ENCODE peak calls at places on chromosomes 5 and 9, in ten cellular contexts. Y, L, J, O, D, P, R, E, F and X are unnamed samples.

GRCh38 chr9:124615100-124615742 is 108.0 kb upstream of the NR5A1 start:
- DNase-seq in Y (no peak), L (no peak), J (no peak), O (no peak), D (no peak), P (no peak), R (no peak), E (no peak), F (no peak), X (no peak)

GRCh38 chr5:96714951-96715451 is 52.8 kb downstream of the CAST start:
- DNase-seq in Y (peak), L (no peak), J (peak), O (peak), D (peak), P (no peak), R (peak), E (peak), F (no peak), X (peak)

GRCh38 chr5:115541586-115541985 is 3.0 kb downstream of the FEM1C start:
- DNase-seq in Y (no peak), L (no peak), J (no peak), O (no peak), D (peak), P (no peak), R (no peak), E (no peak), F (no peak), X (no peak)

GRCh38 chr9:133421615-133422542 is at the start of gene ADAMTS13:
- DNase-seq in Y (no peak), L (no peak), J (no peak), O (no peak), D (peak), P (no peak), R (no peak), E (no peak), F (no peak), X (no peak)

GRCh38 chr9:36148652-36149051 is 12.1 kb downstream of the GLIPR2 start:
- DNase-seq in Y (no peak), L (peak), J (peak), O (peak), D (peak), P (peak), R (peak), E (peak), F (no peak), X (peak)

GRCh38 chr9:69027355-69028097 is 8.0 kb upstream of the FXN start:
- DNase-seq in Y (peak), L (no peak), J (no peak), O (peak), D (peak), P (no peak), R (peak), E (peak), F (no peak), X (no peak)

GRCh38 chr9:124078641-124079040 is 67.1 kb downstream of the LHX2 start:
- DNase-seq in Y (peak), L (no peak), J (no peak), O (no peak), D (peak), P (no peak), R (no peak), E (peak), F (no peak), X (no peak)

GRCh38 chr5:149782900-149783586 is 52.9 kb downstream of the PPARGC1B start:
- DNase-seq in Y (no peak), L (no peak), J (no peak), O (no peak), D (no peak), P (no peak), R (no peak), E (no peak), F (no peak), X (no peak)

GRCh38 chr5:74895906-74896305 is 29.7 kb upstream of the FAM169A start:
- DNase-seq in Y (no peak), L (no peak), J (peak), O (peak), D (peak), P (no peak), R (peak), E (peak), F (peak), X (peak)

GRCh38 chr9:138072897-138073296 is 195.3 kb downstream of the CACNA1B start:
- DNase-seq in Y (no peak), L (peak), J (no peak), O (no peak), D (no peak), P (peak), R (no peak), E (no peak), F (no peak), X (no peak)

GRCh38 chr9:35733109-35733541 is 659 bp downstream of the CREB3 start:
- DNase-seq in Y (no peak), L (no peak), J (peak), O (no peak), D (peak), P (no peak), R (peak), E (peak), F (peak), X (no peak)

GRCh38 chr9:115413304-115413703 is 295.3 kb upstream of the TNC start:
- DNase-seq in Y (no peak), L (no peak), J (no peak), O (no peak), D (no peak), P (no peak), R (no peak), E (no peak), F (no peak), X (no peak)

GRCh38 chr5:32984851-32985250 is 273.7 kb downstream of the NPR3 start:
- DNase-seq in Y (no peak), L (no peak), J (no peak), O (no peak), D (peak), P (no peak), R (peak), E (peak), F (no peak), X (no peak)

GRCh38 chr5:93088997-93089396 is 492.0 kb downstream of the NR2F1-AS1 start:
- DNase-seq in Y (no peak), L (no peak), J (no peak), O (no peak), D (no peak), P (no peak), R (no peak), E (no peak), F (no peak), X (no peak)

GRCh38 chr5:178469975-178470692 is 120.1 kb downstream of the COL23A1 start:
- DNase-seq in Y (no peak), L (no peak), J (no peak), O (no peak), D (no peak), P (peak), R (no peak), E (no peak), F (no peak), X (no peak)

GRCh38 chr9:107750741-107751521 is 261.4 kb upstream of the KLF4 start:
- DNase-seq in Y (peak), L (no peak), J (peak), O (peak), D (peak), P (peak), R (peak), E (peak), F (peak), X (peak)

GRCh38 chr5:138466058-138466899 is 1.0 kb downstream of the EGR1 start:
- DNase-seq in Y (no peak), L (peak), J (no peak), O (peak), D (peak), P (no peak), R (no peak), E (no peak), F (no peak), X (no peak)

GRCh38 chr9:91820949-91821880 is 128.8 kb downstream of the ROR2 start:
- DNase-seq in Y (no peak), L (peak), J (no peak), O (no peak), D (no peak), P (no peak), R (no peak), E (peak), F (no peak), X (no peak)

GRCh38 chr5:144864113-144864512 is 693.4 kb downstream of the KCTD16 start:
- DNase-seq in Y (no peak), L (no peak), J (no peak), O (no peak), D (no peak), P (no peak), R (no peak), E (no peak), F (no peak), X (peak)

GRCh38 chr5:168802337-168802736 is 223.2 kb upstream of the PANK3 start:
- DNase-seq in Y (no peak), L (no peak), J (no peak), O (no peak), D (no peak), P (no peak), R (no peak), E (no peak), F (no peak), X (no peak)

GRCh38 chr9:117145811-117146490 is 268.9 kb downstream of the ASTN2 start:
- DNase-seq in Y (no peak), L (no peak), J (no peak), O (no peak), D (no peak), P (no peak), R (no peak), E (no peak), F (no peak), X (no peak)

GRCh38 chr5:61919920-61920319 is 386.1 kb upstream of the KIF2A start:
- DNase-seq in Y (no peak), L (no peak), J (no peak), O (no peak), D (no peak), P (peak), R (no peak), E (peak), F (no peak), X (no peak)

GRCh38 chr9:16282216-16282615 is 588.3 kb downstream of the BNC2 start:
- DNase-seq in Y (no peak), L (no peak), J (peak), O (no peak), D (peak), P (no peak), R (no peak), E (no peak), F (no peak), X (no peak)

GRCh38 chr5:160970605-160971191 is 118.7 kb upstream of the ATP10B start:
- DNase-seq in Y (no peak), L (no peak), J (no peak), O (no peak), D (no peak), P (no peak), R (no peak), E (peak), F (no peak), X (peak)

GRCh38 chr5:14745753-14746152 is 81.2 kb downstream of the OTULIN start:
- DNase-seq in Y (no peak), L (peak), J (no peak), O (no peak), D (no peak), P (no peak), R (no peak), E (no peak), F (no peak), X (no peak)

GRCh38 chr5:95281211-95281610 is 3.7 kb downstream of the MCTP1 start:
- DNase-seq in Y (no peak), L (no peak), J (no peak), O (no peak), D (no peak), P (no peak), R (peak), E (peak), F (no peak), X (peak)

GRCh38 chr5:20286512-20286911 is 298.5 kb upstream of the CDH18 start:
- DNase-seq in Y (peak), L (no peak), J (no peak), O (no peak), D (peak), P (no peak), R (no peak), E (peak), F (peak), X (no peak)

GRCh38 chr5:180799194-180799593 is 3.4 kb downstream of the MGAT1 start:
- DNase-seq in Y (no peak), L (no peak), J (peak), O (no peak), D (no peak), P (peak), R (no peak), E (no peak), F (no peak), X (no peak)
- TF ChIP-seq CTCF in Y (peak), L (no peak), J (peak), O (no peak), D (peak), P (peak), R (peak), E (peak), F (no peak), X (peak)

GRCh38 chr5:154485092-154485491 is 7.1 kb upstream of the HAND1 start:
- DNase-seq in Y (no peak), L (no peak), J (no peak), O (no peak), D (no peak), P (no peak), R (no peak), E (no peak), F (no peak), X (no peak)
- H3K4me3 ChIP-seq in Y (no peak), L (no peak), J (no peak), O (no peak), D (no peak), P (no peak), R (no peak), E (no peak), F (no peak), X (no peak)

DNA sequence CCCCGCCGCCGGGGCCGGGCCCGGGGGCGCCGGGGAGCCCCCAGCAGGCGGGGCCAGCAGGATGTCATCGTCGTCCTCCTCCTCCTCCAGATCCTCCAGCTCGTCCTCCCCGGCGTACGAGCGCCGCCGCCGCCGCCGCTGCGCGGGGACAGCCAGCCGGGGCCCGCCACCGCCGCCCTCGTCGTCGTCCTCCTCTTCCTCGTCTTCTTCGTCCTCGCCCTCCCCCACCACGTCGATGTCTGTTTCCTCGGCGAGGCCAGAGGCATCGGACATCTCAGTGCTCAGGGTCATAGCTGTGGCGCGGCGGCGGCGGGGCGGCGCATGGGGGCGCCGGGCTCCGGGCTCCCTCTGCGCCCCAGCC is 525 bp downstream of the FOXD1 start:
- DNase-seq in Y (no peak), L (peak), J (no peak), O (no peak), D (no peak), P (peak), R (no peak), E (peak), F (no peak), X (no peak)
- TF ChIP-seq CTCF in Y (peak), L (no peak), J (no peak), O (no peak), D (no peak), P (no peak), R (no peak), E (no peak), F (peak), X (no peak)

DNA sequence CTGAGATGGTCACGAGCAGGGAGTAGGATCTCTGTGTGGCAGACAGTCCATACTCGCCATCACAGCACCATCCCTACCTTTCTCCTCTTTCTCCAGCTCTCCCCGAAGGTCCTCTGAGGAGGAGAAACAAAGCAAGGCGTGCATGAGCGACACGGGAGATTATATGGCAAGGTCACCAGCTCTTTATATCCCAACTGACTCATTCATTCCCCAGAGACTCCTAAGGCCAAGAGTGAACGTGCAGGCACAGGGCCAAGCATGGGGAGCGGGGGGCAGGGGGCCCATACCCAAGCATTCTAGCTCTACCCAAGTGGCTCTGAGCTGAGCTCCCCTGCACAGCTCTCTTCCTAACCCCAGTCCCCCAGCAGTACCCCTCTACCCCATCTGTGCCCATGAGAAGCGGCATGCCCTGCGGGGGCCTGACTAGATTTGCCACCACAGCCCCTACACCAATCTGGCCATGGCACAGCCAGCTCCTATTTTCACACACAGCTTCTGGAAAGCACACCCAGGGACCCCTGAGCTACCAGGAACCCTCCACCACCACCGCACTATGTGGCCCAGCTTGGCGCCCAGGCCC is 6.8 kb downstream of the TRIM7 start:
- DNase-seq in Y (no peak), L (peak), J (no peak), O (no peak), D (no peak), P (no peak), R (no peak), E (no peak), F (no peak), X (no peak)
- H3K4me3 ChIP-seq in Y (no peak), L (no peak), J (no peak), O (no peak), D (no peak), P (no peak), R (no peak), E (no peak), F (no peak), X (no peak)

GRCh38 chr5:132389051-132389331 is 19.5 kb downstream of the SLC22A5 start:
- DNase-seq in Y (no peak), L (no peak), J (no peak), O (no peak), D (no peak), P (no peak), R (no peak), E (no peak), F (no peak), X (no peak)

GRCh38 chr5:132386644-132387286 is 17.3 kb downstream of the SLC22A5 start:
- DNase-seq in Y (no peak), L (peak), J (peak), O (peak), D (peak), P (peak), R (peak), E (peak), F (no peak), X (no peak)

GRCh38 chr5:132388244-132389050 is 18.9 kb downstream of the SLC22A5 start:
- DNase-seq in Y (no peak), L (no peak), J (peak), O (no peak), D (peak), P (no peak), R (no peak), E (no peak), F (no peak), X (no peak)

GRCh38 chr5:132389453-132390286 is 20.2 kb downstream of the SLC22A5 start:
- DNase-seq in Y (peak), L (no peak), J (peak), O (no peak), D (peak), P (peak), R (peak), E (peak), F (peak), X (peak)

GRCh38 chr5:132387649-132388117 is 18.2 kb downstream of the SLC22A5 start:
- DNase-seq in Y (no peak), L (no peak), J (peak), O (peak), D (peak), P (peak), R (peak), E (peak), F (peak), X (peak)
- TF ChIP-seq CTCF in Y (no peak), L (no peak), J (no peak), O (no peak), D (no peak), P (no peak), R (no peak), E (no peak), F (no peak), X (no peak)

GRCh38 chr5:110727025-110727314 is 499 bp upstream of the TMEM232 start:
- DNase-seq in Y (no peak), L (no peak), J (no peak), O (no peak), D (no peak), P (no peak), R (no peak), E (peak), F (no peak), X (no peak)

DNA sequence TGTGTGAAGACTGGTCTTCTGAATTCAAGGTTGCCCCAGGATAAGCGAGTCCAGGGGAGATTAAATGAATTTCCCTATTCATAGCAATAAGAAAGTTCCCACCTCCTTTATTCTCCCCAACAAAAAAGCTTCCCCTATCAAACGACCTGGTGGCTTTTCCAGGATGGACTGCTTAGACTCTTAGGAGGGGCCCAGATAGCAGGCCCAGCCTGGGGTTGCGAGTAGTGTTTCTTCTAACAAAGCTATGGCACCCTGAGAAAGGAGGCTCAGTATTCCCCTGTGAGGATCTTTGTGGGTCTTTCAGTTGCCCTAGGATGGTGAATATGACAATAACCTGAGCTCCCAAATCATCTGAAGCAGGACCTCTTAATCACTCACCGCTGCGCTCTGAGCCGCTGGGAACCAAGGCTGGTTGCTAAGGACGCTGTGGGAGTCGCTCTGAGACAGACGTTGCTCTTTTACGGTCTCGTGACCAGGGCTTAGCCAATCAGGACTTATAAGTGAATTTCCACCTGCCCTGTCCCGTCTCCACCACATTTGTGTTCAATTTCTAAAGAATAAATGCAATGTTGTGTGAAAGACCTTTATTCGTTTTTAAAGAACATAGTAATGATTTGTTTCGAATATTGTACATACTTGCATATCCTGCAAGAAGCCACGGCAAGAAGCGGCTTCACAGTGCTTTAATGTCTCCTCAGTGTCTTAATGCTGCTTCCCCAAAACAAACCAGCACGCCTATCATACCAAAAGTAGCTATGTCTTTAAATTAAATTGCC is at the start of gene TMEM232:
- DNase-seq in Y (peak), L (peak), J (peak), O (no peak), D (peak), P (peak), R (peak), E (peak), F (peak), X (peak)
- H3K4me3 ChIP-seq in Y (peak), L (peak), J (peak), O (peak), D (peak), P (peak), R (peak), E (no peak), F (peak), X (peak)

GRCh38 chr9:125889122-125889523 is 141.9 kb downstream of the PBX3 start:
- DNase-seq in Y (no peak), L (peak), J (peak), O (no peak), D (peak), P (no peak), R (peak), E (peak), F (no peak), X (no peak)

GRCh38 chr9:125888220-125888619 is 141.0 kb downstream of the PBX3 start:
- DNase-seq in Y (no peak), L (no peak), J (no peak), O (no peak), D (peak), P (no peak), R (no peak), E (peak), F (no peak), X (peak)

GRCh38 chr9:125886365-125886764 is 139.2 kb downstream of the PBX3 start:
- DNase-seq in Y (no peak), L (no peak), J (no peak), O (no peak), D (no peak), P (no peak), R (no peak), E (no peak), F (no peak), X (no peak)

GRCh38 chr9:125890793-125891192 is 143.6 kb downstream of the PBX3 start:
- DNase-seq in Y (no peak), L (no peak), J (no peak), O (no peak), D (peak), P (no peak), R (no peak), E (no peak), F (no peak), X (no peak)

GRCh38 chr9:125889524-125890473 is 142.6 kb downstream of the PBX3 start:
- DNase-seq in Y (no peak), L (peak), J (peak), O (peak), D (peak), P (no peak), R (peak), E (peak), F (no peak), X (peak)
- TF ChIP-seq CTCF in Y (no peak), L (no peak), J (no peak), O (no peak), D (no peak), P (no peak), R (no peak), E (no peak), F (no peak), X (no peak)